ENCODE peak calls at places on chromosomes 11 and 22, in seven cellular contexts. One of them, this sample, is unnamed.

GRCh38 chr11:64890084-64890944 is 11.9 kb upstream of the EHD1 start:
- DNase-seq in head of caudate nucleus: no peak
- DNase-seq in T-cell: no peak
- DNase-seq in PC-9: no peak
- DNase-seq in HCEC 1CT: no peak
- DNase-seq in naive thymus-derived CD4-positive, alpha-beta T cell: no peak
- DNase-seq in GM23338: no peak
- DNase-seq in this sample: no peak

GRCh38 chr11:33375688-33376311 is 118.6 kb downstream of the HIPK3 start:
- DNase-seq in head of caudate nucleus: peak
- DNase-seq in T-cell: no peak
- DNase-seq in PC-9: no peak
- DNase-seq in HCEC 1CT: peak
- DNase-seq in naive thymus-derived CD4-positive, alpha-beta T cell: no peak
- DNase-seq in GM23338: peak
- DNase-seq in this sample: peak

GRCh38 chr22:39309881-39310714 is 9.3 kb downstream of the RPL3 start:
- DNase-seq in head of caudate nucleus: no peak
- DNase-seq in T-cell: no peak
- DNase-seq in PC-9: peak
- DNase-seq in HCEC 1CT: peak
- DNase-seq in naive thymus-derived CD4-positive, alpha-beta T cell: no peak
- DNase-seq in GM23338: no peak
- DNase-seq in this sample: no peak

GRCh38 chr11:69894126-69895047 is 75.2 kb upstream of the FGF3 start:
- DNase-seq in head of caudate nucleus: no peak
- DNase-seq in T-cell: no peak
- DNase-seq in PC-9: peak
- DNase-seq in HCEC 1CT: no peak
- DNase-seq in naive thymus-derived CD4-positive, alpha-beta T cell: no peak
- DNase-seq in GM23338: no peak
- DNase-seq in this sample: no peak

GRCh38 chr11:133337905-133338536 is 194.3 kb downstream of the OPCML start:
- DNase-seq in head of caudate nucleus: no peak
- DNase-seq in T-cell: no peak
- DNase-seq in PC-9: no peak
- DNase-seq in HCEC 1CT: no peak
- DNase-seq in naive thymus-derived CD4-positive, alpha-beta T cell: no peak
- DNase-seq in GM23338: peak
- DNase-seq in this sample: no peak

GRCh38 chr11:45798793-45799441 is 6.0 kb upstream of the SLC35C1 start:
- DNase-seq in head of caudate nucleus: peak
- DNase-seq in T-cell: no peak
- DNase-seq in PC-9: no peak
- DNase-seq in HCEC 1CT: peak
- DNase-seq in naive thymus-derived CD4-positive, alpha-beta T cell: no peak
- DNase-seq in GM23338: no peak
- DNase-seq in this sample: no peak

GRCh38 chr22:45852826-45853225 is 124.1 kb downstream of the WNT7B start:
- DNase-seq in head of caudate nucleus: no peak
- DNase-seq in T-cell: no peak
- DNase-seq in PC-9: no peak
- DNase-seq in HCEC 1CT: no peak
- DNase-seq in naive thymus-derived CD4-positive, alpha-beta T cell: no peak
- DNase-seq in GM23338: no peak
- DNase-seq in this sample: no peak

GRCh38 chr11:65316979-65317786 is 2.5 kb downstream of the CDC42EP2 start:
- DNase-seq in head of caudate nucleus: no peak
- DNase-seq in T-cell: no peak
- DNase-seq in PC-9: peak
- DNase-seq in HCEC 1CT: peak
- DNase-seq in naive thymus-derived CD4-positive, alpha-beta T cell: no peak
- DNase-seq in GM23338: peak
- DNase-seq in this sample: peak

GRCh38 chr22:36336246-36337182 is 51.3 kb downstream of the MYH9 start:
- DNase-seq in head of caudate nucleus: peak
- DNase-seq in T-cell: no peak
- DNase-seq in PC-9: no peak
- DNase-seq in HCEC 1CT: no peak
- DNase-seq in naive thymus-derived CD4-positive, alpha-beta T cell: no peak
- DNase-seq in GM23338: no peak
- DNase-seq in this sample: no peak

GRCh38 chr22:35549338-35549737 is 8.7 kb downstream of the RASD2 start:
- DNase-seq in head of caudate nucleus: peak
- DNase-seq in T-cell: no peak
- DNase-seq in PC-9: no peak
- DNase-seq in HCEC 1CT: no peak
- DNase-seq in naive thymus-derived CD4-positive, alpha-beta T cell: no peak
- DNase-seq in GM23338: no peak
- DNase-seq in this sample: no peak